ENCODE peak calls at places on chromosomes 13 and 19, in four cellular contexts. P is CD8-positive, alpha-beta memory T cell; C is tibial artery; W is fibroblast of lung. J is an unnamed sample.

GRCh38 chr19:15555759-15556633 is 47.7 kb downstream of the CYP4F22 start:
- DNase-seq in P (peak; percentile 91), C (peak; percentile 91), W (peak; percentile 91), J (peak; percentile 98)

GRCh38 chr13:112248406-112248760 is 127.8 kb upstream of the SPACA7 start:
- DNase-seq in C (no peak), W (no peak), P (no peak), J (no peak)

GRCh38 chr19:52936151-52936957 is 13.1 kb upstream of the ZNF888 start:
- DNase-seq in W (no peak), P (no peak), C (no peak), J (no peak)

GRCh38 chr19:30865481-30865880 is 483.8 kb downstream of the TSHZ3 start:
- DNase-seq in C (no peak), P (no peak), W (no peak), J (no peak)

GRCh38 chr19:10107254-10107653 is 1.1 kb downstream of the PPAN start:
- DNase-seq in P (no peak), C (no peak), W (no peak), J (no peak)

GRCh38 chr19:49042177-49042576 is 1.5 kb upstream of the CGB5 start:
- DNase-seq in W (no peak), P (no peak), C (no peak), J (no peak)

GRCh38 chr19:45400192-45400591 is 4.7 kb downstream of the PPP1R13L start:
- DNase-seq in C (no peak), W (no peak), P (no peak), J (no peak)

GRCh38 chr13:32669030-32669646 is 82.9 kb downstream of the PDS5B start:
- DNase-seq in W (peak; percentile 75), C (no peak), P (peak; percentile 26), J (peak; percentile 11)

GRCh38 chr13:112892759-112893569 is 76.0 kb upstream of the MCF2L start:
- DNase-seq in C (no peak), P (no peak), W (no peak), J (no peak)

GRCh38 chr13:51148952-51149573 is 38.0 kb upstream of the C13orf42 start:
- DNase-seq in W (peak; percentile 68), P (no peak), C (no peak), J (no peak)

GRCh38 chr19:5217171-5217570 is 123.4 kb downstream of the PTPRS start:
- DNase-seq in P (no peak), W (no peak), C (no peak), J (no peak)

GRCh38 chr13:111656439-111656838 is 336.0 kb downstream of the TEX29 start:
- DNase-seq in W (no peak), P (no peak), C (no peak), J (no peak)

GRCh38 chr19:8155318-8155717 is 5.9 kb upstream of the FBN3 start:
- DNase-seq in P (no peak), C (no peak), W (no peak), J (no peak)
- H3K27me3 ChIP-seq in P (peaks cover 4% of the 10 kb centered on the region), C (peaks cover 33% of the 10 kb centered on the region), W (no peaks in the 10 kb centered on the region), J (peaks cover 2% of the 10 kb centered on the region)

DNA sequence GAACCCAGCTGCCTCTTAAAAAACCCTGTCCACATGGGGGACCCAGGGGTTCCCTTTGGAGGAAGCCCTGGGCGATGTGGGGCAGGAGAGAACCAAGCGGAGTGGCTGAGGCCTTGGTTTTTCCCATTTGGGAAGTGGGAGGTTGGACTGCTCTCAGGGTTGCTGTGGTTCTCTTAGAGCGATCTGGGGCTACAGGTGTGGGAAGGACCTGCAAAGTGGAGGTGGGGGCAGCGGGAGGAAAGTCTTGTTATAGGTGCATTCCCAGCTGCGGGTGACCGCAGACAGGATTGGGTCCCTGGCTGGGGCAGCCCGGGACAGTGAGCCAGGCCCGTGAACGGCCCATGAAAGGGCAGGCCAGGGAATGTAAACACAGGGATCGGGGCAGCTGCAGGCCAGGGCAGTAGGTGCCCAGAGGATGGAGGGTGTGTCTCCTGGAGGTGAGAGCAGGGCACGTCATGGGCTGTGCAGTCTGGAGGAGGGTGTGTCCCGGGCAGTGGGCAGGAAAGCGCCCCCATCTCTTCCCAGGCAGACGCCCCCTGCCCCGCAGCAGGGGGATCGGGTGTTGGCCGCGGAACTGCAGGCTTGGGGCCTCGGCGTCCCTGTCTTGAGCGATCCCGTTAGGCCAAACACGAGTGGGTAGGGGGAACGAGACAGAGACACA is 767 bp downstream of the SLC25A23 start:
- DNase-seq in C (no peak), P (no peak), W (no peak), J (no peak)
- H3K27ac ChIP-seq in C (peak overlapping the region; percentile 73), P (peak overlapping the region; percentile 65), W (no peak overlapping the region), J (no peak overlapping the region)

GRCh38 chr13:44125943-44126469 is 246.3 kb downstream of the LACC1 start:
- DNase-seq in W (peak; percentile 80), C (no peak), P (no peak), J (no peak)

GRCh38 chr13:44132710-44133109 is 240.9 kb upstream of the SERP2 start:
- DNase-seq in C (peak; percentile 80), W (peak; percentile 48), P (no peak), J (no peak)

GRCh38 chr13:44131069-44131614 is 242.5 kb upstream of the SERP2 start:
- DNase-seq in P (no peak), W (no peak), C (no peak), J (no peak)

GRCh38 chr13:44128522-44128921 is 245.1 kb upstream of the SERP2 start:
- DNase-seq in C (no peak), P (no peak), W (peak; percentile 40), J (no peak)

GRCh38 chr13:44129418-44129817 is 244.2 kb upstream of the SERP2 start:
- DNase-seq in W (no peak), P (no peak), C (no peak), J (no peak)
- H3K4me3 ChIP-seq in W (no peak overlapping the region), P (no peak overlapping the region), C (no peak overlapping the region), J (no peak overlapping the region)

DNA sequence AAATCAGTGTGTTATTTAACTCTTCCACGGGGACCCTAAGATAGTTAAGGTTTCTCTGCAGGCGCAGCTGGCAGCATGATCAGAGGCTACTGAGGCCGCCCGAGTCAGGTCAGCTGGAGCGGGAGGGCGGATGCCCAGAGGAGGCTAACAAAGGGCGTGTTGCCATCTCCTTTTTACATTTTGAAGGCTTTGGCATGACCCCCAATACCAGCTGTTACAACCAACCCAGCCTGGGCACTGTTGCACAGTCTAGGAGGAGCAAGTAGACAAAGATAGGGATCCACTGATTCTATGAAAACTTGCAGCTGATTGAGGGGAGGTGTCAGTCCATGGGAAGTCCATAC is 15.7 kb downstream of the COL4A2 start:
- DNase-seq in P (no peak), C (no peak), W (no peak), J (no peak)
- H3K27me3 ChIP-seq in P (no peaks in the 10 kb centered on the region), C (no peaks in the 10 kb centered on the region), W (no peaks in the 10 kb centered on the region), J (no peaks in the 10 kb centered on the region)

GRCh38 chr19:47151627-47152026 is 21.0 kb downstream of the SAE1 start:
- DNase-seq in C (no peak), W (no peak), P (no peak), J (no peak)

GRCh38 chr19:47153266-47153665 is 22.6 kb downstream of the SAE1 start:
- DNase-seq in C (no peak), P (no peak), W (no peak), J (no peak)

GRCh38 chr19:47155141-47155540 is 24.5 kb downstream of the SAE1 start:
- DNase-seq in C (no peak), W (peak; percentile 70), P (no peak), J (no peak)

GRCh38 chr19:47152205-47152604 is 21.6 kb downstream of the SAE1 start:
- DNase-seq in C (no peak), W (no peak), P (no peak), J (no peak)

DNA sequence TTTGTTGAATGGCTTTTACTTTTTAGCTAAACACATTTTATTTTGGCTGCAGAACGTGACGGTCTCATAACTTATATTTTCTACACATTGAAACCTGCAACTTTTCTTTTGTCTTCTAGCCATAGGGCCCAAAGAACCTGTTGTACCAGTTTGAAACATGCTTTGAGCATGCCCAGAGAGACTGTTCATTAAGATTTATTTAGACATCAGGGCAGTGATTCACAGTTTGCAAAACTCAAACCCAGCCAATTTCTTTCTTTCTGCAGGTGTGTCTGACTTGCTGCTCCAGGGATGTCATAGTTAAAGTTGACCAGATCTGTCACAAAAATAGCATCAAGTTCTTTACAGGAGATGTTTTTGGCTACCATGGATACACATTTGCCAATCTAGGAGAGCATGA is 22.0 kb downstream of the SAE1 start:
- DNase-seq in C (no peak), W (peak; percentile 8), P (no peak), J (no peak)
- H3K27ac ChIP-seq in C (no peak overlapping the region), W (no peak overlapping the region), P (no peak overlapping the region), J (no peak overlapping the region)

J was measured in SJCRH30.